ENCODE peak calls at places on chromosomes 1 and 21, in six cellular contexts. One of them, this sample, is unnamed.

GRCh38 chr21:28949318-28949717 is 43.4 kb downstream of the LTN1 start:
- DNase-seq in endothelial cell: no peak
- DNase-seq in fibroblast of the conjunctiva: no peak
- DNase-seq in GM13977: no peak
- DNase-seq in OCI-M1: no peak
- DNase-seq in effector memory CD8-positive, alpha-beta T cell: no peak
- DNase-seq in this sample: no peak

GRCh38 chr1:56866656-56867055 is 12.1 kb downstream of the C8A start:
- DNase-seq in endothelial cell: no peak
- DNase-seq in fibroblast of the conjunctiva: no peak
- DNase-seq in GM13977: no peak
- DNase-seq in OCI-M1: no peak
- DNase-seq in effector memory CD8-positive, alpha-beta T cell: no peak
- DNase-seq in this sample: no peak

GRCh38 chr1:12186277-12186985 is 19.6 kb downstream of the TNFRSF1B start:
- DNase-seq in endothelial cell: no peak
- DNase-seq in fibroblast of the conjunctiva: no peak
- DNase-seq in GM13977: no peak
- DNase-seq in OCI-M1: no peak
- DNase-seq in effector memory CD8-positive, alpha-beta T cell: no peak
- DNase-seq in this sample: no peak

GRCh38 chr1:1027723-1028266 is 7.9 kb downstream of the AGRN start:
- DNase-seq in endothelial cell: no peak
- DNase-seq in fibroblast of the conjunctiva: no peak
- DNase-seq in GM13977: no peak
- DNase-seq in OCI-M1: no peak
- DNase-seq in effector memory CD8-positive, alpha-beta T cell: no peak
- DNase-seq in this sample: peak; percentile 11

GRCh38 chr1:93111561-93111960 is 32.5 kb downstream of the MTF2 start:
- DNase-seq in endothelial cell: no peak
- DNase-seq in fibroblast of the conjunctiva: no peak
- DNase-seq in GM13977: no peak
- DNase-seq in OCI-M1: peak; percentile 69
- DNase-seq in effector memory CD8-positive, alpha-beta T cell: no peak
- DNase-seq in this sample: no peak

GRCh38 chr21:27292851-27293638 is 326.2 kb upstream of the ADAMTS5 start:
- DNase-seq in endothelial cell: no peak
- DNase-seq in fibroblast of the conjunctiva: no peak
- DNase-seq in GM13977: no peak
- DNase-seq in OCI-M1: no peak
- DNase-seq in effector memory CD8-positive, alpha-beta T cell: no peak
- DNase-seq in this sample: no peak

GRCh38 chr1:115062542-115063004 is 26.7 kb downstream of the TSPAN2 start:
- DNase-seq in endothelial cell: no peak
- DNase-seq in fibroblast of the conjunctiva: no peak
- DNase-seq in GM13977: peak; percentile 27
- DNase-seq in OCI-M1: no peak
- DNase-seq in effector memory CD8-positive, alpha-beta T cell: peak; percentile 94
- DNase-seq in this sample: no peak

GRCh38 chr1:185317886-185318310 is 855 bp upstream of the IVNS1ABP start:
- DNase-seq in endothelial cell: no peak
- DNase-seq in fibroblast of the conjunctiva: no peak
- DNase-seq in GM13977: peak; percentile 61
- DNase-seq in OCI-M1: peak; percentile 95
- DNase-seq in effector memory CD8-positive, alpha-beta T cell: peak; percentile 72
- DNase-seq in this sample: no peak

GRCh38 chr1:245715291-245715701 is 560.5 kb downstream of the KIF26B start:
- DNase-seq in endothelial cell: no peak
- DNase-seq in fibroblast of the conjunctiva: no peak
- DNase-seq in GM13977: no peak
- DNase-seq in OCI-M1: no peak
- DNase-seq in effector memory CD8-positive, alpha-beta T cell: no peak
- DNase-seq in this sample: no peak

GRCh38 chr1:41592451-41593125 is 108.1 kb upstream of the EDN2 start:
- DNase-seq in endothelial cell: no peak
- DNase-seq in fibroblast of the conjunctiva: no peak
- DNase-seq in GM13977: no peak
- DNase-seq in OCI-M1: no peak
- DNase-seq in effector memory CD8-positive, alpha-beta T cell: no peak
- DNase-seq in this sample: no peak

GRCh38 chr21:45768011-45768740 is 124.7 kb downstream of the PCBP3 start:
- DNase-seq in endothelial cell: no peak
- DNase-seq in fibroblast of the conjunctiva: no peak
- DNase-seq in GM13977: no peak
- DNase-seq in OCI-M1: no peak
- DNase-seq in effector memory CD8-positive, alpha-beta T cell: no peak
- DNase-seq in this sample: no peak

GRCh38 chr21:45142916-45143315 is 68.5 kb downstream of the ADARB1 start:
- DNase-seq in endothelial cell: no peak
- DNase-seq in fibroblast of the conjunctiva: no peak
- DNase-seq in GM13977: no peak
- DNase-seq in OCI-M1: no peak
- DNase-seq in effector memory CD8-positive, alpha-beta T cell: no peak
- DNase-seq in this sample: no peak

This sample was measured in glutamatergic neuron.